ENCODE peak calls at places on chromosomes 3 and 15, in five cellular contexts. Z, A, E, G and F are unnamed samples.

GRCh38 chr3:150635526-150635925 is 32.4 kb downstream of the SELENOT start:
- DNase-seq in Z (no peak), A (no peak), E (peak; percentile 65), G (no peak), F (no peak)

GRCh38 chr3:178558637-178559036 is 22.4 kb downstream of the KCNMB2 start:
- DNase-seq in Z (no peak), A (no peak), E (no peak), G (no peak), F (no peak)

GRCh38 chr15:78049691-78050440 is 27.6 kb downstream of the TBC1D2B start:
- DNase-seq in Z (peak; percentile 91), A (no peak), E (peak; percentile 51), G (no peak), F (no peak)

GRCh38 chr3:79406175-79406574 is 361.6 kb downstream of the ROBO1 start:
- DNase-seq in Z (no peak), A (no peak), E (no peak), G (no peak), F (peak; percentile 2)

GRCh38 chr3:171416666-171417065 is 43.5 kb downstream of the TNIK start:
- DNase-seq in Z (no peak), A (no peak), E (no peak), G (no peak), F (no peak)

GRCh38 chr15:67010898-67011619 is 54.3 kb upstream of the SMAD3 start:
- DNase-seq in Z (peak; percentile 54), A (no peak), E (no peak), G (no peak), F (peak; percentile 57)

GRCh38 chr3:124761250-124761796 is 31.1 kb downstream of the UMPS start:
- DNase-seq in Z (peak; percentile 89), A (peak; percentile 33), E (peak; percentile 81), G (peak; percentile 77), F (peak; percentile 83)

GRCh38 chr3:187783098-187783497 is 37.8 kb upstream of the BCL6 start:
- DNase-seq in Z (peak; percentile 97), A (no peak), E (no peak), G (peak; percentile 84), F (no peak)

GRCh38 chr3:196408565-196409300 is 23.5 kb downstream of the UBXN7 start:
- DNase-seq in Z (no peak), A (no peak), E (no peak), G (no peak), F (no peak)

GRCh38 chr15:70217246-70218160 is 119.8 kb upstream of the TLE3 start:
- DNase-seq in Z (no peak), A (no peak), E (no peak), G (no peak), F (no peak)
- H3K27me3 ChIP-seq in Z (peaks cover 55% of the 10 kb centered on the region), A (no peaks in the 10 kb centered on the region), E (no peaks in the 10 kb centered on the region), G (peaks cover 45% of the 10 kb centered on the region), F (peaks cover 15% of the 10 kb centered on the region)

GRCh38 chr3:10974131-10974530 is 18.4 kb upstream of the SLC6A1 start:
- DNase-seq in Z (no peak), A (no peak), E (no peak), G (no peak), F (no peak)

GRCh38 chr3:10973196-10973595 is 19.4 kb upstream of the SLC6A1 start:
- DNase-seq in Z (no peak), A (no peak), E (no peak), G (no peak), F (no peak)

GRCh38 chr3:10970306-10970979 is 22.1 kb upstream of the SLC6A1 start:
- DNase-seq in Z (no peak), A (no peak), E (no peak), G (no peak), F (no peak)

GRCh38 chr3:10974746-10975375 is 17.7 kb upstream of the SLC6A1 start:
- DNase-seq in Z (no peak), A (no peak), E (no peak), G (no peak), F (no peak)

DNA sequence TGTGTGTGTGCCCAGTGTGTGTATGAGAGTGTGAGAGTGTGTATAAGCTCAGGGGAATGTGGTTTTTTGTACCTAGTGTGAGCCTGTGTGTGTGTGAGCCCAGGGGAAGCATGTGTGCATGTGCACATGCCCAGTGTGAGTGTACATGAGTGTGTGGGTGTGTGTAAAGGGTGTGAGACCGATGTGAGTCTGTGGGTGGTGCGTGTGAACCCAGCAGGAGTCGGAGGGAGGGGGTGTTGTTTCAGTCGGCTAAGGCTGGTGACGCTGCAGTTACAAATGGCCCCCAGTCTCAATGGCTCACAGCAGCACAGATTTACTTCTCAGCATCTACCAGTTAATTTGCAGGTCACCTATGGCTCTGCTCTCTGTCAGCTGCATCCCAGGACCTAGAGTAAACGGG is 20.2 kb upstream of the SLC6A1 start:
- DNase-seq in Z (no peak), A (no peak), E (no peak), G (no peak), F (no peak)
- H3K27me3 ChIP-seq in Z (peaks cover 23% of the 10 kb centered on the region), A (no peaks in the 10 kb centered on the region), E (no peaks in the 10 kb centered on the region), G (peaks cover 20% of the 10 kb centered on the region), F (peaks cover 3% of the 10 kb centered on the region)

DNA sequence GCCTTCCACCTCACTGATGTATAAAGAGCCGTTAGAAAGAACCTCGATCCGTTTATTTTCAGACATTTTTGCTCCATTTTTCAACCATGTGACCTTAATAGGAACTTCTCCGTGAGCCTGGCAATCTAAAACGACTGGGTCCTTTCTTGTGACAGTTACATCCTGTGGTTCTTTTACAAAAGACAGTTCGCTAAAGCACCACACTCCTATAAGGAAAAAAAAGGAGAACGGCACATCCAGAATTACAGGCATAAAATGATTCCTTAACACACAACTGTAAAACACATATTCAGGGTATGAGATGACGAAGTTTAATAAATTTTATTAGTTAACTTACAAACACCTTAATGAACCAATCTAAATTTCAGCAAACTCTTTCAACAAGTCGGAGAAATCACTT is 2.5 kb downstream of the PRTG start:
- DNase-seq in Z (no peak), A (no peak), E (no peak), G (no peak), F (peak; percentile 47)
- H3K27me3 ChIP-seq in Z (peaks cover 10% of the 10 kb centered on the region), A (peaks cover 3% of the 10 kb centered on the region), E (peaks cover 15% of the 10 kb centered on the region), G (peaks cover 7% of the 10 kb centered on the region), F (no peaks in the 10 kb centered on the region)

GRCh38 chr15:33314115-33314514 is 3.3 kb downstream of the RYR3 start:
- DNase-seq in Z (no peak), A (no peak), E (no peak), G (no peak), F (no peak)
- H3K27me3 ChIP-seq in Z (peaks cover 36% of the 10 kb centered on the region), A (peaks cover 1% of the 10 kb centered on the region), E (no peaks in the 10 kb centered on the region), G (peaks cover 25% of the 10 kb centered on the region), F (no peaks in the 10 kb centered on the region)

GRCh38 chr3:139317660-139318430 is 26.0 kb upstream of the MRPS22 start:
- DNase-seq in Z (no peak), A (no peak), E (peak; percentile 87), G (no peak), F (no peak)
- H3K27me3 ChIP-seq in Z (peaks cover 3% of the 10 kb centered on the region), A (peaks cover 1% of the 10 kb centered on the region), E (no peaks in the 10 kb centered on the region), G (peaks cover 3% of the 10 kb centered on the region), F (no peaks in the 10 kb centered on the region)

GRCh38 chr3:24341668-24342067 is 153.0 kb downstream of the THRB start:
- DNase-seq in Z (no peak), A (no peak), E (no peak), G (no peak), F (no peak)
- H3K27me3 ChIP-seq in Z (no peaks in the 10 kb centered on the region), A (no peaks in the 10 kb centered on the region), E (no peaks in the 10 kb centered on the region), G (no peaks in the 10 kb centered on the region), F (no peaks in the 10 kb centered on the region)

DNA sequence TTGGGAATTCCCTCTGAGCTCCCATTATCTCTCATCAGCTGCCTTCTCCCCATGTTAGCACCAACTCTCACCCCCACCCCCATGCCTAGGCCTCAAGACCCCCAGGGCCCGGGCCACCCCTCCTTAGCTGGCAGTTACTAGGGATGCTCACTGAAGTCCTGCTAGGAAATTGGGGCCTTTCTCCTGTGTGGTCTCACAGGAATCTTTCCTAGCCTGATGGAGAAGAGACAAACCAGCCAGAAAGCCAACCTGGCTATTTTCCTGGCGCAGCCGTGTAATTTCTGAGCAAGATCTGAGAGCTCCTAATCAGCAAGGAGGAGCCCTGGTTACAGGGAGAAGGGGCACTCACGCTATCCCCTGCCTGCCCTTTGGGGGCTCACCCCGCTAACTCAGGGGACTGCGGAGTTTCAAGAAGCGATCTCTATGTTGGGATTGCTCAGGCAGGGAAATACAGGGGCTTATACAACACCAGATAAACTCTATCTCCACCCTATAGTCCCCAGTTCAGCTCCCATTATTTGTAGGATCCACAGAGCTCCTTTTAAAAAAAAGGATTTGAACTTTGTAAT is 25.1 kb downstream of the NR2F2 start:
- DNase-seq in Z (no peak), A (no peak), E (no peak), G (no peak), F (peak; percentile 15)
- H3K27me3 ChIP-seq in Z (no peaks in the 10 kb centered on the region), A (peaks cover 2% of the 10 kb centered on the region), E (peaks cover 19% of the 10 kb centered on the region), G (no peaks in the 10 kb centered on the region), F (no peaks in the 10 kb centered on the region)

DNA sequence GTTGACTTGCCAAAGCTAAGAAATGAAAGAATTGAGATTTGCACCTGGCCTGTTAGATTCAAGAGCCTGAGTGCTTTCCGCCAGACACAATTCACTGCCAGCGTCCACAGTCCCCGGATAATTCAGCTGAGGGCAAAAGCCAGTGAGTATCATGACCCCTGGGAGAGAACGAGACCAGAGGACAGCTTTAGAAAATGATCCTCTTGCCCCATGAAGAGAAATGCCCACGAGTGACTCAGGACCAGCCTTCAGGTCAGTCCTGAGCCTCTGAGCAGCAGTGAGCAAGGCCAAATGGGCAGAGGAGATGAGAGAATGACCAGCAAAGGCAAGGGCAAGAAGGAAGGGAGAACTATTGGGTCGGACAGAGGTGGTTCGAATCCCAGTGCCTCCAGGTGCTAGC is 273.5 kb downstream of the FAM43A start:
- DNase-seq in Z (no peak), A (no peak), E (no peak), G (no peak), F (no peak)
- H3K27me3 ChIP-seq in Z (peaks cover 41% of the 10 kb centered on the region), A (peaks cover 1% of the 10 kb centered on the region), E (no peaks in the 10 kb centered on the region), G (peaks cover 19% of the 10 kb centered on the region), F (no peaks in the 10 kb centered on the region)

DNA sequence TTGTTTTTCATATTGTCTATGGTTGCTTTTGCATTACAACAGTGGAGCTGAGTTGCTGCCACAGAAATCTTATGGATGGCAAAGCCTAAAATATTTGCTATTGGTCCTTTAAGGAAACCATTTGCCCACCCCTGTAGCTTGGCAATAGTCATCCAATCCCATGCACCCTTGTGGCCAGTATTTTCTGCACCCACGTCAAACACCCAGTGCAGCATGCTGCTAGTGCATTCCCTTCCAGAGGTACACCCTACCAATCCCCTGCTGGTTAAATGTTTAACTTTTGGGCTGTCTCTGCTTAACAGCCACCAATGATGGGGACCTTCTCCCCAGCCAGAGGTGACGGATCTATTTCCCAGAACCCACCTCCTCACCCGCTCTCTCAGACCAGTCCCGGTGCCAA is 23.8 kb upstream of the SLC6A11 start:
- DNase-seq in Z (no peak), A (no peak), E (no peak), G (no peak), F (no peak)
- H3K27me3 ChIP-seq in Z (no peaks in the 10 kb centered on the region), A (no peaks in the 10 kb centered on the region), E (no peaks in the 10 kb centered on the region), G (peaks cover 3% of the 10 kb centered on the region), F (peaks cover 6% of the 10 kb centered on the region)